ENCODE peak calls at places on chromosomes 12 and 14, in seven cellular contexts. One of them, this sample, is unnamed.

GRCh38 chr12:7058163-7058845 is 2.2 kb upstream of the C1S start:
- DNase-seq in GDM1: no peak
- DNase-seq in SHP77: no peak
- DNase-seq in activated T-cell treated with anti-CD3 and anti-CD28 coated beads, Interleukin-2, amount 50 U/mL, for 72 hours: no peak
- DNase-seq in activated naive CD8-positive, alpha-beta T cell treated with anti-CD3 and anti-CD28 coated beads, Interleukin-2, amount 50 U/mL, for 24 hours: no peak
- DNase-seq in non-pigmented ciliary epithelial cell: no peak
- DNase-seq in hypothalamus: no peak
- DNase-seq in this sample: no peak

GRCh38 chr12:129489277-129489676 is 414.5 kb downstream of the TMEM132D start:
- DNase-seq in GDM1: no peak
- DNase-seq in SHP77: no peak
- DNase-seq in activated T-cell treated with anti-CD3 and anti-CD28 coated beads, Interleukin-2, amount 50 U/mL, for 72 hours: no peak
- DNase-seq in activated naive CD8-positive, alpha-beta T cell treated with anti-CD3 and anti-CD28 coated beads, Interleukin-2, amount 50 U/mL, for 24 hours: no peak
- DNase-seq in non-pigmented ciliary epithelial cell: no peak
- DNase-seq in hypothalamus: no peak
- DNase-seq in this sample: no peak

GRCh38 chr14:77886010-77886409 is 86.1 kb downstream of the ADCK1 start:
- DNase-seq in GDM1: no peak
- DNase-seq in SHP77: no peak
- DNase-seq in activated T-cell treated with anti-CD3 and anti-CD28 coated beads, Interleukin-2, amount 50 U/mL, for 72 hours: no peak
- DNase-seq in activated naive CD8-positive, alpha-beta T cell treated with anti-CD3 and anti-CD28 coated beads, Interleukin-2, amount 50 U/mL, for 24 hours: no peak
- DNase-seq in non-pigmented ciliary epithelial cell: no peak
- DNase-seq in hypothalamus: no peak
- DNase-seq in this sample: no peak

GRCh38 chr14:73777420-73777819 is 63.2 kb upstream of the PNMA1 start:
- DNase-seq in GDM1: no peak
- DNase-seq in SHP77: no peak
- DNase-seq in activated T-cell treated with anti-CD3 and anti-CD28 coated beads, Interleukin-2, amount 50 U/mL, for 72 hours: no peak
- DNase-seq in activated naive CD8-positive, alpha-beta T cell treated with anti-CD3 and anti-CD28 coated beads, Interleukin-2, amount 50 U/mL, for 24 hours: no peak
- DNase-seq in non-pigmented ciliary epithelial cell: no peak
- DNase-seq in hypothalamus: no peak
- DNase-seq in this sample: no peak

GRCh38 chr12:101653030-101653429 is 44.4 kb upstream of the CHPT1 start:
- DNase-seq in GDM1: no peak
- DNase-seq in SHP77: no peak
- DNase-seq in activated T-cell treated with anti-CD3 and anti-CD28 coated beads, Interleukin-2, amount 50 U/mL, for 72 hours: no peak
- DNase-seq in activated naive CD8-positive, alpha-beta T cell treated with anti-CD3 and anti-CD28 coated beads, Interleukin-2, amount 50 U/mL, for 24 hours: no peak
- DNase-seq in non-pigmented ciliary epithelial cell: no peak
- DNase-seq in hypothalamus: no peak
- DNase-seq in this sample: no peak

GRCh38 chr12:14768823-14769405 is 34.4 kb downstream of the WBP11 start:
- DNase-seq in GDM1: no peak
- DNase-seq in SHP77: no peak
- DNase-seq in activated T-cell treated with anti-CD3 and anti-CD28 coated beads, Interleukin-2, amount 50 U/mL, for 72 hours: peak
- DNase-seq in activated naive CD8-positive, alpha-beta T cell treated with anti-CD3 and anti-CD28 coated beads, Interleukin-2, amount 50 U/mL, for 24 hours: peak
- DNase-seq in non-pigmented ciliary epithelial cell: no peak
- DNase-seq in hypothalamus: no peak
- DNase-seq in this sample: peak

GRCh38 chr14:100471451-100472093 is 115.6 kb downstream of the BEGAIN start:
- DNase-seq in GDM1: no peak
- DNase-seq in SHP77: peak
- DNase-seq in activated T-cell treated with anti-CD3 and anti-CD28 coated beads, Interleukin-2, amount 50 U/mL, for 72 hours: no peak
- DNase-seq in activated naive CD8-positive, alpha-beta T cell treated with anti-CD3 and anti-CD28 coated beads, Interleukin-2, amount 50 U/mL, for 24 hours: no peak
- DNase-seq in non-pigmented ciliary epithelial cell: no peak
- DNase-seq in hypothalamus: no peak
- DNase-seq in this sample: no peak

GRCh38 chr14:58638231-58639205 is 756 bp downstream of the DACT1 start:
- DNase-seq in GDM1: no peak
- DNase-seq in SHP77: peak
- DNase-seq in activated T-cell treated with anti-CD3 and anti-CD28 coated beads, Interleukin-2, amount 50 U/mL, for 72 hours: peak
- DNase-seq in activated naive CD8-positive, alpha-beta T cell treated with anti-CD3 and anti-CD28 coated beads, Interleukin-2, amount 50 U/mL, for 24 hours: peak
- DNase-seq in non-pigmented ciliary epithelial cell: no peak
- DNase-seq in hypothalamus: no peak
- DNase-seq in this sample: peak

GRCh38 chr14:74792249-74793039 is 29.3 kb downstream of the YLPM1 start:
- DNase-seq in GDM1: no peak
- DNase-seq in SHP77: no peak
- DNase-seq in activated T-cell treated with anti-CD3 and anti-CD28 coated beads, Interleukin-2, amount 50 U/mL, for 72 hours: no peak
- DNase-seq in activated naive CD8-positive, alpha-beta T cell treated with anti-CD3 and anti-CD28 coated beads, Interleukin-2, amount 50 U/mL, for 24 hours: no peak
- DNase-seq in non-pigmented ciliary epithelial cell: peak
- DNase-seq in hypothalamus: no peak
- DNase-seq in this sample: no peak

GRCh38 chr12:103333676-103334075 is 162.1 kb downstream of the C12orf42 start:
- DNase-seq in GDM1: no peak
- DNase-seq in SHP77: no peak
- DNase-seq in activated T-cell treated with anti-CD3 and anti-CD28 coated beads, Interleukin-2, amount 50 U/mL, for 72 hours: no peak
- DNase-seq in activated naive CD8-positive, alpha-beta T cell treated with anti-CD3 and anti-CD28 coated beads, Interleukin-2, amount 50 U/mL, for 24 hours: no peak
- DNase-seq in non-pigmented ciliary epithelial cell: no peak
- DNase-seq in hypothalamus: no peak
- DNase-seq in this sample: no peak

This sample was measured in activated naive CD4-positive, alpha-beta T cell treated with Interleukin-2 at 50 U/mL for 16 hours.